ENCODE peak calls at places on chromosomes 7 and 10, in nine cellular contexts. N, O, P, S, Y, X, U, T and M are unnamed samples.

GRCh38 chr10:115968236-115968635 is 304.8 kb downstream of the GFRA1 start:
- DNase-seq in S (no peak), U (no peak), P (no peak), Y (no peak), T (no peak), O (no peak), N (no peak), X (no peak), M (no peak)

GRCh38 chr10:74949843-74950765 is 123.7 kb downstream of the KAT6B start:
- DNase-seq in U (no peak), O (no peak), X (no peak), P (no peak), T (peak), S (no peak), N (no peak), Y (no peak), M (peak)

GRCh38 chr10:16909271-16909767 is 92.1 kb upstream of the RSU1 start:
- DNase-seq in P (no peak), U (no peak), X (no peak), Y (no peak), T (peak), O (no peak), S (no peak), N (peak), M (no peak)

GRCh38 chr7:84824057-84824651 is 362.7 kb downstream of the SEMA3D start:
- DNase-seq in T (no peak), S (no peak), P (no peak), Y (no peak), N (no peak), X (no peak), U (no peak), O (no peak), M (no peak)

GRCh38 chr10:123398180-123398591 is 244.0 kb downstream of the BUB3 start:
- DNase-seq in S (no peak), T (no peak), N (no peak), Y (no peak), U (no peak), P (no peak), X (no peak), O (no peak), M (no peak)

GRCh38 chr7:76997381-76998262 is 34.5 kb downstream of the SPDYE17 start:
- DNase-seq in S (no peak), T (no peak), X (no peak), P (no peak), O (no peak), N (no peak), U (no peak), Y (no peak), M (no peak)

GRCh38 chr7:87344446-87344845 is 1.0 kb upstream of the CROT start:
- DNase-seq in S (no peak), T (no peak), O (no peak), Y (no peak), X (no peak), N (peak), U (no peak), P (no peak), M (peak)

GRCh38 chr7:41065663-41066062 is 637.2 kb downstream of the INHBA start:
- DNase-seq in Y (no peak), P (no peak), T (no peak), N (no peak), X (no peak), S (peak), U (no peak), O (no peak), M (no peak)

GRCh38 chr10:1074063-1074747 is 18.0 kb downstream of the WDR37 start:
- DNase-seq in T (no peak), S (no peak), U (no peak), P (no peak), X (no peak), Y (no peak), O (no peak), N (peak), M (no peak)

GRCh38 chr10:106499448-106499847 is 665.1 kb downstream of the SORCS1 start:
- DNase-seq in Y (no peak), P (no peak), O (no peak), T (no peak), X (peak), N (no peak), S (no peak), U (no peak), M (no peak)

GRCh38 chr7:36128448-36129047 is 24.5 kb upstream of the EEPD1 start:
- DNase-seq in X (peak), T (peak), S (no peak), U (peak), P (peak), Y (peak), O (peak), N (peak), M (peak)

GRCh38 chr7:83005410-83005809 is 157.3 kb downstream of the PCLO start:
- DNase-seq in N (peak), U (no peak), Y (no peak), O (no peak), P (no peak), T (peak), X (no peak), S (no peak), M (peak)

GRCh38 chr7:485188-486081 is 34.2 kb downstream of the PDGFA start:
- DNase-seq in P (no peak), Y (no peak), N (no peak), S (no peak), U (no peak), X (no peak), T (no peak), O (no peak), M (no peak)

GRCh38 chr7:75856562-75856961 is 22.3 kb upstream of the RHBDD2 start:
- DNase-seq in N (no peak), P (no peak), O (no peak), S (no peak), X (no peak), T (no peak), U (no peak), Y (no peak), M (no peak)

GRCh38 chr10:106310596-106310995 is 853.9 kb downstream of the SORCS1 start:
- DNase-seq in P (no peak), Y (no peak), X (no peak), N (no peak), S (no peak), T (no peak), U (no peak), O (no peak), M (no peak)

GRCh38 chr7:73822319-73823173 is 8.2 kb upstream of the CLDN4 start:
- DNase-seq in N (peak), U (peak), P (peak), S (peak), O (peak), Y (peak), T (peak), X (no peak), M (peak)

GRCh38 chr7:26930201-26930600 is 65.8 kb upstream of the SKAP2 start:
- DNase-seq in X (no peak), T (peak), U (no peak), Y (peak), O (no peak), P (peak), N (no peak), S (no peak), M (no peak)

GRCh38 chr10:29555746-29556481 is 78.9 kb downstream of the SVIL start:
- DNase-seq in S (no peak), O (no peak), N (peak), U (no peak), Y (peak), X (no peak), P (peak), T (no peak), M (peak)

GRCh38 chr7:586494-586893 is 66.8 kb upstream of the PDGFA start:
- DNase-seq in S (no peak), U (no peak), N (no peak), X (no peak), Y (no peak), T (no peak), P (no peak), O (no peak), M (no peak)

GRCh38 chr10:119401671-119402395 is 140.7 kb downstream of the RGS10 start:
- DNase-seq in P (peak), N (peak), U (peak), O (peak), Y (peak), X (no peak), S (no peak), T (peak), M (peak)

GRCh38 chr7:157795631-157796030 is 458.8 kb downstream of the DNAJB6 start:
- DNase-seq in O (no peak), S (no peak), Y (no peak), T (no peak), P (no peak), N (no peak), X (no peak), U (no peak), M (no peak)

GRCh38 chr10:128867119-128867518 is 599.9 kb upstream of the MGMT start:
- DNase-seq in U (no peak), X (no peak), O (no peak), P (no peak), T (no peak), Y (no peak), S (no peak), N (no peak), M (no peak)

GRCh38 chr10:103659674-103660363 is 166.3 kb downstream of the NEURL1 start:
- DNase-seq in U (peak), O (peak), S (no peak), T (peak), P (peak), N (peak), X (peak), Y (peak), M (peak)

GRCh38 chr10:123236122-123236521 is 81.9 kb downstream of the BUB3 start:
- DNase-seq in N (peak), O (no peak), T (no peak), Y (no peak), S (no peak), P (no peak), U (no peak), X (no peak), M (no peak)

GRCh38 chr10:99366666-99367065 is 37.5 kb downstream of the CNNM1 start:
- DNase-seq in X (no peak), N (no peak), Y (no peak), O (no peak), U (no peak), P (no peak), S (no peak), T (no peak), M (no peak)

GRCh38 chr7:51228386-51228958 is 88.1 kb downstream of the COBL start:
- DNase-seq in Y (no peak), P (no peak), N (no peak), T (peak), X (peak), O (no peak), S (no peak), U (no peak), M (no peak)

GRCh38 chr7:130566168-130566897 is 74.4 kb downstream of the MEST start:
- DNase-seq in N (peak), U (peak), X (peak), Y (no peak), O (no peak), P (peak), S (no peak), T (peak), M (peak)

GRCh38 chr7:158828343-158829020 is 827 bp downstream of the ESYT2 start:
- DNase-seq in Y (no peak), S (no peak), O (peak), X (peak), U (no peak), T (no peak), P (no peak), N (peak), M (peak)

GRCh38 chr7:101879565-101879964 is 62.1 kb downstream of the CUX1 start:
- DNase-seq in P (no peak), N (no peak), O (no peak), U (no peak), T (no peak), X (no peak), S (no peak), Y (no peak), M (no peak)

GRCh38 chr10:74681917-74682627 is 144.3 kb upstream of the KAT6B start:
- DNase-seq in O (no peak), X (no peak), Y (no peak), N (no peak), P (no peak), T (peak), S (no peak), U (no peak), M (no peak)

GRCh38 chr10:88897019-88897853 is 17.2 kb downstream of the STAMBPL1 start:
- DNase-seq in X (no peak), Y (no peak), T (peak), O (no peak), P (no peak), U (no peak), S (no peak), N (no peak), M (peak)

GRCh38 chr7:112167144-112167543 is 39.1 kb downstream of the DOCK4 start:
- DNase-seq in P (peak), X (no peak), Y (no peak), U (no peak), N (peak), S (no peak), O (no peak), T (no peak), M (no peak)

GRCh38 chr7:32336726-32337125 is 153.5 kb downstream of the LSM5 start:
- DNase-seq in S (peak), P (peak), Y (no peak), N (no peak), X (no peak), O (no peak), U (peak), T (no peak), M (peak)